ENCODE peak calls at places on chromosomes 4 and X, in four cellular contexts. One of them, this sample, is unnamed.
A peak's percentile ranks its signal among the peaks of the same experiment; 100 is the strongest.

GRCh38 chr4:161650812-161651211 is 513.0 kb downstream of the FSTL5 start:
- DNase-seq in GM12878: peak; percentile 8
- DNase-seq in K562: no peak
- DNase-seq in HepG2: no peak
- DNase-seq in this sample: no peak

GRCh38 chrX:106874075-106874474 is 29.1 kb downstream of the RIPPLY1 start:
- DNase-seq in GM12878: no peak
- DNase-seq in K562: peak; percentile 11
- DNase-seq in HepG2: peak; percentile 4
- DNase-seq in this sample: no peak

GRCh38 chr4:74920704-74921103 is 12.2 kb upstream of the PARM1 start:
- DNase-seq in GM12878: no peak
- DNase-seq in K562: no peak
- DNase-seq in HepG2: no peak
- DNase-seq in this sample: no peak

GRCh38 chrX:45557390-45557789 is 356.7 kb upstream of the DIPK2B start:
- DNase-seq in GM12878: no peak
- DNase-seq in K562: no peak
- DNase-seq in HepG2: no peak
- DNase-seq in this sample: no peak

GRCh38 chrX:74370482-74370881 is 50.8 kb upstream of the SLC16A2 start:
- DNase-seq in GM12878: no peak
- DNase-seq in K562: no peak
- DNase-seq in HepG2: no peak
- DNase-seq in this sample: no peak

GRCh38 chr4:72323227-72323626 is 245.8 kb downstream of the ADAMTS3 start:
- DNase-seq in GM12878: no peak
- DNase-seq in K562: no peak
- DNase-seq in HepG2: no peak
- DNase-seq in this sample: no peak

GRCh38 chrX:53080628-53081580 is 1.3 kb upstream of the TSPYL2 start:
- DNase-seq in GM12878: no peak
- DNase-seq in K562: no peak
- DNase-seq in HepG2: no peak
- DNase-seq in this sample: no peak

GRCh38 chr4:28772066-28772465 is 1911.4 kb downstream of the STIM2 start:
- DNase-seq in GM12878: no peak
- DNase-seq in K562: no peak
- DNase-seq in HepG2: no peak
- DNase-seq in this sample: no peak

DNA sequence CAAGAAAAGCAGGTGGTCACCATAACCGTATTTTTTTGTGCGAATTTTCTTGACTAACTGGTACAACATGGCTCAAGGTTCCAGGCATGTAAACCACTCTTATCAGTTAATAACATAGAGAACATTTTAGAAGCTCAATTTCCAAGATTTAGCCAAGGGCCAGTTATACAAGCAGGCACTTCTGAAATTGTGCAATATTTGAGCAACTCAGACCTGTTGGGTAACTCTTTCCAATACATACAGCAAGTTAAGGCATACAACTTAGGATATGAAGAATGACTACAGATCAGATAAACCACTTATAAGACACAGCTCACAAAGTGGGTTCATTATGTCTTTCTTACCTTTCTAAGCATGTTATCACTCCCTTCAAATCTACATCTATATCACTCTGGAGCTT is 43.9 kb downstream of the ZNF280C start:
- DNase-seq in GM12878: no peak
- DNase-seq in K562: no peak
- DNase-seq in HepG2: no peak
- DNase-seq in this sample: no peak
- TF ChIP-seq SRF in GM12878: no peak
- TF ChIP-seq SRF in K562: no peak
- TF ChIP-seq SRF in HepG2: no peak
- TF ChIP-seq SRF in this sample: no peak

GRCh38 chrX:12974797-12975669 is at the start of gene TMSB4X:
- DNase-seq in GM12878: no peak
- DNase-seq in K562: peak; percentile 84
- DNase-seq in HepG2: no peak
- DNase-seq in this sample: no peak
- TF ChIP-seq REST in GM12878: peak; percentile 31
- TF ChIP-seq REST in K562: no peak
- TF ChIP-seq REST in HepG2: no peak
- TF ChIP-seq REST in this sample: no peak

GRCh38 chr4:158229768-158230167 is 19.5 kb downstream of the TMEM144 start:
- DNase-seq in GM12878: no peak
- DNase-seq in K562: no peak
- DNase-seq in HepG2: no peak
- DNase-seq in this sample: no peak
- TF ChIP-seq SRF in GM12878: no peak
- TF ChIP-seq SRF in K562: no peak
- TF ChIP-seq SRF in HepG2: no peak
- TF ChIP-seq SRF in this sample: no peak

DNA sequence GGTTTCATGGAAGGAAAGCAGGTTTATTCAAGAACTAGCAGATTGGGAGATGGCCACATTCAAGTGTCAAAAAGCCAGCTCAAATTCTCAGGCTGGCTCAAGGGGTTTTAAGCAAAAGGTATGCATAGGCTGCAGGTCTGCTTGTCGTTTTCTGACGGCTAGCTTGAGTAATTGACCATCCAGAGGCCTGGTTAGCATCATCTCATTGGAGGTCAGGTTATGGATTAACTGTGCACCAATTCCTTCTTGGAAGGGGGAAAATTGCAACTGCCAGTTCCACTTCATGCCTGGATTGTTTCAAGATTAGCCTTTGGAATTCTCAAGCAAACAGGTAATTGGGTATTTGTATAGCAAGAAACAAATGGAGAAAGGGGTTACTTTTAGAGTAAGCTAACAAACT is 62.1 kb downstream of the FUNDC1 start:
- DNase-seq in GM12878: no peak
- DNase-seq in K562: no peak
- DNase-seq in HepG2: no peak
- DNase-seq in this sample: no peak
- TF ChIP-seq REST in GM12878: no peak
- TF ChIP-seq REST in K562: no peak
- TF ChIP-seq REST in HepG2: no peak
- TF ChIP-seq REST in this sample: no peak

DNA sequence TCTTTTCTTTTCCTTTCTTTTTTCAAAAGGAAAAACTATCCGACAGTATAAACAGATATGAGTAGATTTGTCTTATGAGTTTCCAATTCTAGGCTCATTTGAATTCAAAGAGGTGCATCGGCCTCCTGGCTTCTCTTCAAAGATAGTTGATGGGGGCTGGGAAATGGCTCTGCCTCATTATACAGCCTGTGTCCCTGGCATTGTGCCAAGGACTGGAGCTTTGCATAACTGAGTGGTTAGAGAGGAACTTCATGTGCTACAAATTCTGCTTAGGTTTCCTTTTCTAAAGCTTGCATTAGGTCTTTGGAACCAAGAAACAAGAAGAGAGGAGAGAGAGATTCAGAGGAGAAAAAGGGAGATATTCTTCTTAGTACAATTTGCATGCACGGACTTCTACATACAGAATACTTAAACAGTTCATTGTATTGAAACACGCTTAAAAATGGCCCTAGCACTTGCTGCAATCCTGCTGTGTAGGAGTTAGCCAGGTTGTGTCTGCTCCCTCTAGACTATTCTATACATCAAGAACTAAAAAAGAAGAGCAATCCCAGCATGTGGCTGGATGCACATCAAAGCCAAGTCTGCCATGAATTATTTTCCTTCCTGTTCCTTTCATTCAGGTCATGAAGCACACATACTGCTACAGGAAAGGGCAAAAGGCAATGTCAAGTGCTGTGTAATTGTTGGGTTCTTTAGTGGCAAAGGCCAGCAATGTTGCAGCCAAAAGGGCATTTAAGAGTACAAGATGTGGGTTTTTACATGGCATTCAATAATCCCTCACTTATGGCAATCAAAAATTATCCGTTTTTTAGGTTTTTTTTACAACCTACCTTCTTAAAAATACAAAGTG is 70.9 kb downstream of the INTS12 start:
- DNase-seq in GM12878: peak; percentile 45
- DNase-seq in K562: no peak
- DNase-seq in HepG2: peak; percentile 4
- DNase-seq in this sample: no peak
- TF ChIP-seq SRF in GM12878: no peak
- TF ChIP-seq SRF in K562: no peak
- TF ChIP-seq SRF in HepG2: no peak
- TF ChIP-seq SRF in this sample: no peak

GRCh38 chrX:135003876-135004623 is 13.3 kb downstream of the SMIM10 start:
- DNase-seq in GM12878: peak; percentile 40
- DNase-seq in K562: peak; percentile 95
- DNase-seq in HepG2: peak; percentile 64
- DNase-seq in this sample: peak; percentile 74
- TF ChIP-seq REST in GM12878: no peak
- TF ChIP-seq REST in K562: no peak
- TF ChIP-seq REST in HepG2: no peak
- TF ChIP-seq REST in this sample: no peak

GRCh38 chr4:140151700-140152014 is 2.3 kb downstream of the MAML3 start:
- DNase-seq in GM12878: no peak
- DNase-seq in K562: peak; percentile 84
- DNase-seq in HepG2: peak; percentile 23
- DNase-seq in this sample: peak; percentile 75

GRCh38 chr4:140150886-140151699 is 2.9 kb downstream of the MAML3 start:
- DNase-seq in GM12878: no peak
- DNase-seq in K562: peak; percentile 61
- DNase-seq in HepG2: no peak
- DNase-seq in this sample: peak; percentile 79

GRCh38 chr4:140152760-140153418 is 1.1 kb downstream of the MAML3 start:
- DNase-seq in GM12878: no peak
- DNase-seq in K562: peak; percentile 17
- DNase-seq in HepG2: no peak
- DNase-seq in this sample: no peak

GRCh38 chr4:140153419-140153743 is 603 bp downstream of the MAML3 start:
- DNase-seq in GM12878: no peak
- DNase-seq in K562: no peak
- DNase-seq in HepG2: no peak
- DNase-seq in this sample: no peak

GRCh38 chr4:140152015-140152703 is 1.8 kb downstream of the MAML3 start:
- DNase-seq in GM12878: no peak
- DNase-seq in K562: peak; percentile 72
- DNase-seq in HepG2: no peak
- DNase-seq in this sample: peak; percentile 46
- TF ChIP-seq SRF in GM12878: no peak
- TF ChIP-seq SRF in K562: no peak
- TF ChIP-seq SRF in HepG2: no peak
- TF ChIP-seq SRF in this sample: no peak

GRCh38 chr4:139177888-139178609 is 1.0 kb upstream of the ELF2 start:
- DNase-seq in GM12878: peak; percentile 48
- DNase-seq in K562: peak; percentile 90
- DNase-seq in HepG2: peak; percentile 86
- DNase-seq in this sample: peak; percentile 85
- TF ChIP-seq REST in GM12878: no peak
- TF ChIP-seq REST in K562: no peak
- TF ChIP-seq REST in HepG2: peak; percentile 34
- TF ChIP-seq REST in this sample: no peak

GRCh38 chr4:184674011-184674410 is 24.5 kb downstream of the PRIMPOL start:
- DNase-seq in GM12878: no peak
- DNase-seq in K562: no peak
- DNase-seq in HepG2: no peak
- DNase-seq in this sample: no peak

GRCh38 chr4:184675018-184675417 is 25.5 kb downstream of the PRIMPOL start:
- DNase-seq in GM12878: no peak
- DNase-seq in K562: no peak
- DNase-seq in HepG2: no peak
- DNase-seq in this sample: no peak

GRCh38 chr4:184671101-184671500 is 21.6 kb downstream of the PRIMPOL start:
- DNase-seq in GM12878: no peak
- DNase-seq in K562: no peak
- DNase-seq in HepG2: no peak
- DNase-seq in this sample: no peak

GRCh38 chr4:184680698-184681097 is 31.2 kb downstream of the PRIMPOL start:
- DNase-seq in GM12878: no peak
- DNase-seq in K562: no peak
- DNase-seq in HepG2: no peak
- DNase-seq in this sample: no peak

DNA sequence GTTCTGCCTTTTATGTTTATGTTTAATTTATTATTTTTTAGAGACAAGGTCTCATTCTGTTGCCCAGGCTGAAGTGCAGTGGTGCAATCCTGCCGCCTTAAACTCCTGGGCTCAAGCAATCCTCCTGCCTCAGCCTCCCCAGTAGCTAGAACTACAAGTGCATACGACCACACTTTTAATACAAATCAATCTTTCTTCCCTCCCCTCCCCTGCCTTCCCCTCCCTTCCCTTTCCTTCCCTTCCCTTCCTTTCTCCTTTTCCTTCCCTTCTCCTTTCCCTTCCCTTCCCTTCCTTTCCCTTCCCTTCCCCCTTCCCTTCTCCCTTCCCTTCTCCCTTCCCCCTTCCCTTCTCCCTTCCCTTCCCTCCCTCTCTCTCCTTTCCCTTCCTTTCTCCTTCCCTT is 26.6 kb downstream of the PRIMPOL start:
- DNase-seq in GM12878: no peak
- DNase-seq in K562: no peak
- DNase-seq in HepG2: no peak
- DNase-seq in this sample: no peak
- TF ChIP-seq SRF in GM12878: no peak
- TF ChIP-seq SRF in K562: no peak
- TF ChIP-seq SRF in HepG2: no peak
- TF ChIP-seq SRF in this sample: no peak